ENCODE peak calls at places on chromosome 2, in nine cellular contexts. K is Calu3; P is T follicular helper cell; U is MCF 10A; M is activated T-cell treated with anti-CD3 and anti-CD28 coated beads, Interleukin-2, amount 50 U/mL, for 24 hours; W is Kasumi-1; H is LHCN-M2; I is frontal cortex; V is breast epithelium. G is an unnamed sample.

GRCh38 chr2:227890495-227891079 is 19.2 kb downstream of the DAW1 start:
- DNase-seq in I (peak; percentile 34), P (no peak), M (no peak), K (no peak), H (peak; percentile 67), V (no peak), U (peak; percentile 77), W (peak; percentile 40), G (peak; percentile 79)

GRCh38 chr2:53422979-53423378 is 344.6 kb upstream of the CHAC2 start:
- DNase-seq in U (peak; percentile 65), P (no peak), H (peak; percentile 39), W (peak; percentile 67), I (no peak), M (no peak), V (no peak), K (peak; percentile 30), G (peak; percentile 74)

GRCh38 chr2:9378433-9379371 is 44.6 kb downstream of the ITGB1BP1 start:
- DNase-seq in K (no peak), P (no peak), U (peak; percentile 68), W (no peak), H (peak; percentile 92), V (no peak), I (no peak), M (no peak), G (peak; percentile 84)

GRCh38 chr2:212488611-212489010 is 50.0 kb downstream of the ERBB4 start:
- DNase-seq in P (no peak), H (peak; percentile 36), V (no peak), U (no peak), M (no peak), W (no peak), I (no peak), K (no peak), G (no peak)

GRCh38 chr2:79855264-79856006 is 342.6 kb downstream of the CTNNA2 start:
- DNase-seq in U (peak; percentile 10), H (no peak), K (no peak), P (no peak), W (peak; percentile 42), I (no peak), M (no peak), V (no peak), G (peak; percentile 8)

GRCh38 chr2:44572196-44572900 is 210.6 kb downstream of the CAMKMT start:
- DNase-seq in K (no peak), H (peak; percentile 54), M (no peak), U (peak; percentile 56), P (no peak), I (no peak), W (no peak), V (no peak), G (peak; percentile 22)

GRCh38 chr2:25201265-25201664 is 32.9 kb upstream of the POMC start:
- DNase-seq in P (no peak), W (no peak), K (no peak), V (no peak), I (no peak), H (no peak), M (no peak), U (peak; percentile 5), G (peak; percentile 38)

GRCh38 chr2:216315817-216316603 is 56.3 kb downstream of the MARCHF4 start:
- DNase-seq in P (no peak), H (peak; percentile 69), V (no peak), K (peak; percentile 70), U (peak; percentile 69), W (no peak), I (no peak), M (no peak), G (peak; percentile 55)

G was measured in choroid plexus epithelial cell.